ENCODE peak calls at places on chromosomes 5 and 9, in six cellular contexts. W, U, C, V, M and Y are unnamed samples.

GRCh38 chr9:127262621-127263020 is 2.0 kb upstream of the GARNL3 start:
- DNase-seq in W (no peak), U (no peak), C (no peak), V (no peak), M (no peak), Y (no peak)

GRCh38 chr5:101160002-101160401 is 256.9 kb upstream of the ST8SIA4 start:
- DNase-seq in W (no peak), U (no peak), C (no peak), V (no peak), M (no peak), Y (no peak)

GRCh38 chr9:101585740-101586139 is 9.0 kb downstream of the PPP3R2 start:
- DNase-seq in W (no peak), U (no peak), C (no peak), V (no peak), M (no peak), Y (no peak)

GRCh38 chr9:134316444-134317160 is 9.7 kb upstream of the RXRA start:
- DNase-seq in W (peak), U (no peak), C (peak), V (no peak), M (no peak), Y (no peak)

GRCh38 chr5:151234476-151235238 is 10.8 kb upstream of the CCDC69 start:
- DNase-seq in W (peak), U (no peak), C (peak), V (peak), M (no peak), Y (peak)

GRCh38 chr9:68706579-68707201 is 1.6 kb downstream of the PIP5K1B start:
- DNase-seq in W (no peak), U (no peak), C (peak), V (no peak), M (no peak), Y (peak)

GRCh38 chr5:74408150-74409043 is 232.1 kb downstream of the ENC1 start:
- DNase-seq in W (no peak), U (peak), C (no peak), V (no peak), M (no peak), Y (no peak)

GRCh38 chr5:100776244-100776643 is 126.8 kb downstream of the ST8SIA4 start:
- DNase-seq in W (no peak), U (no peak), C (no peak), V (no peak), M (no peak), Y (no peak)

GRCh38 chr5:157772077-157772613 is 28.6 kb downstream of the LSM11 start:
- DNase-seq in W (no peak), U (no peak), C (no peak), V (no peak), M (no peak), Y (no peak)

GRCh38 chr9:72557549-72557948 is 36.1 kb downstream of the TMC1 start:
- DNase-seq in W (no peak), U (peak), C (no peak), V (no peak), M (no peak), Y (no peak)

GRCh38 chr9:89903076-89903475 is 298.3 kb downstream of the GADD45G start:
- DNase-seq in W (no peak), U (no peak), C (no peak), V (no peak), M (no peak), Y (no peak)

GRCh38 chr5:157859227-157859575 is 256 bp upstream of the CLINT1 start:
- DNase-seq in W (no peak), U (no peak), C (no peak), V (no peak), M (no peak), Y (no peak)

GRCh38 chr5:94361832-94362754 is 256.3 kb downstream of the KIAA0825 start:
- DNase-seq in W (no peak), U (peak), C (no peak), V (no peak), M (no peak), Y (no peak)

GRCh38 chr5:53501054-53501453 is 20.6 kb downstream of the FST start:
- DNase-seq in W (no peak), U (no peak), C (no peak), V (no peak), M (no peak), Y (no peak)

GRCh38 chr9:95017062-95017461 is 290.6 kb downstream of the AOPEP start:
- DNase-seq in W (no peak), U (no peak), C (no peak), V (no peak), M (no peak), Y (no peak)

GRCh38 chr5:148687427-148687826 is 33.1 kb upstream of the HTR4 start:
- DNase-seq in W (no peak), U (peak), C (peak), V (no peak), M (no peak), Y (no peak)

GRCh38 chr5:123098767-123099513 is 9.9 kb downstream of the PRDM6 start:
- DNase-seq in W (no peak), U (no peak), C (no peak), V (no peak), M (no peak), Y (peak)

GRCh38 chr5:138824924-138825863 is 49.9 kb downstream of the LRRTM2 start:
- DNase-seq in W (no peak), U (no peak), C (peak), V (no peak), M (no peak), Y (peak)

GRCh38 chr5:107474724-107475489 is 195.8 kb downstream of the EFNA5 start:
- DNase-seq in W (no peak), U (no peak), C (peak), V (no peak), M (no peak), Y (no peak)

GRCh38 chr5:11655681-11656080 is 248.6 kb downstream of the CTNND2 start:
- DNase-seq in W (no peak), U (no peak), C (no peak), V (no peak), M (no peak), Y (no peak)

GRCh38 chr9:21326526-21327139 is 8.6 kb downstream of the KLHL9 start:
- DNase-seq in W (no peak), U (peak), C (peak), V (no peak), M (no peak), Y (peak)

GRCh38 chr5:123936548-123936947 is 424.6 kb downstream of the CSNK1G3 start:
- DNase-seq in W (no peak), U (peak), C (no peak), V (no peak), M (no peak), Y (no peak)

GRCh38 chr5:96151891-96152290 is 190.2 kb upstream of the ELL2 start:
- DNase-seq in W (no peak), U (no peak), C (peak), V (no peak), M (no peak), Y (no peak)

GRCh38 chr9:74711371-74711770 is 176.3 kb downstream of the TRPM6 start:
- DNase-seq in W (no peak), U (no peak), C (no peak), V (no peak), M (no peak), Y (no peak)

GRCh38 chr5:10288600-10289213 is 19.0 kb downstream of the CMBL start:
- DNase-seq in W (peak), U (no peak), C (peak), V (peak), M (no peak), Y (peak)

GRCh38 chr5:9059920-9060691 is 485.8 kb downstream of the SEMA5A start:
- DNase-seq in W (no peak), U (no peak), C (peak), V (no peak), M (no peak), Y (no peak)

GRCh38 chr5:179553875-179554274 is 3.5 kb downstream of the RUFY1 start:
- DNase-seq in W (no peak), U (no peak), C (no peak), V (no peak), M (no peak), Y (no peak)

GRCh38 chr5:13427859-13428557 is 516.5 kb downstream of the DNAH5 start:
- DNase-seq in W (no peak), U (no peak), C (no peak), V (no peak), M (no peak), Y (no peak)

GRCh38 chr5:142296914-142297417 is 27.9 kb downstream of the SPRY4 start:
- DNase-seq in W (no peak), U (no peak), C (no peak), V (no peak), M (no peak), Y (no peak)

GRCh38 chr9:97768731-97769130 is 71.6 kb upstream of the XPA start:
- DNase-seq in W (no peak), U (no peak), C (no peak), V (no peak), M (no peak), Y (no peak)

GRCh38 chr9:38141751-38142150 is 72.7 kb upstream of the SHB start:
- DNase-seq in W (peak), U (no peak), C (peak), V (no peak), M (no peak), Y (no peak)

GRCh38 chr9:126146254-126147145 is 180.1 kb upstream of the MVB12B start:
- DNase-seq in W (peak), U (peak), C (peak), V (peak), M (peak), Y (peak)

GRCh38 chr9:3865373-3865772 is 339.6 kb upstream of the RFX3 start:
- DNase-seq in W (no peak), U (no peak), C (no peak), V (no peak), M (no peak), Y (no peak)

GRCh38 chr5:16819522-16820167 is 116.4 kb downstream of the MYO10 start:
- DNase-seq in W (no peak), U (no peak), C (no peak), V (no peak), M (no peak), Y (no peak)

GRCh38 chr9:137390553-137391410 is 32.2 kb downstream of the EXD3 start:
- DNase-seq in W (no peak), U (no peak), C (no peak), V (no peak), M (no peak), Y (no peak)

GRCh38 chr9:13213337-13213736 is 66.2 kb downstream of the MPDZ start:
- DNase-seq in W (no peak), U (no peak), C (no peak), V (no peak), M (no peak), Y (no peak)
- TF ChIP-seq CTCF in W (peak), U (no peak), C (no peak), V (no peak), M (peak), Y (no peak)

DNA sequence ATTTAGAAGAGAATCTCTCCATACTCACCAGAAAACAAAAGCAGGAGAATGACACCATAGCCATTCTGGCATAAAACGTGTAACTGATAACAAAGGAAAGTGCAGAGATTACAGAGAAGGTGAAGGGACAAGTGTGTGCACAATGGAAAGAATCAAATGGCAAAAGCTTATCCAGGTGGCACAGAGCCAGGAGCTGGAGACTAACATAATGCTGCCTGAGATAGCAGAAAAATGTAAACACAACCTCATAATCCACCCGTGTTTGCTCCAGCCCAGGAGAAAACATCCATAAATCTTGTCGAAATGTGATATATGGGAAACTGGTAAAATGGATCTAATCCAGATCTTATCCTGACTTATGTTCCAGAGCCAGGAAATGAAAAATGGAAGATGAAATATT is 212.5 kb upstream of the DAPK1 start:
- DNase-seq in W (no peak), U (no peak), C (no peak), V (peak), M (no peak), Y (no peak)
- TF ChIP-seq CTCF in W (no peak), U (no peak), C (no peak), V (no peak), M (no peak), Y (no peak)

GRCh38 chr5:116035123-116035522 is 2.9 kb downstream of the ARL14EPL start:
- DNase-seq in W (no peak), U (no peak), C (no peak), V (no peak), M (no peak), Y (no peak)

GRCh38 chr5:116038817-116039216 is 6.5 kb downstream of the ARL14EPL start:
- DNase-seq in W (no peak), U (no peak), C (peak), V (no peak), M (no peak), Y (peak)

GRCh38 chr5:116042375-116042774 is 10.1 kb downstream of the ARL14EPL start:
- DNase-seq in W (no peak), U (no peak), C (no peak), V (no peak), M (no peak), Y (no peak)

GRCh38 chr5:116032991-116033390 is 719 bp downstream of the ARL14EPL start:
- DNase-seq in W (no peak), U (no peak), C (peak), V (no peak), M (no peak), Y (no peak)

GRCh38 chr5:116037236-116037822 is 5.1 kb downstream of the ARL14EPL start:
- DNase-seq in W (no peak), U (no peak), C (peak), V (no peak), M (no peak), Y (no peak)
- TF ChIP-seq CTCF in W (no peak), U (no peak), C (no peak), V (no peak), M (peak), Y (peak)

GRCh38 chr5:132427285-132428146 is 58.0 kb downstream of the SLC22A5 start:
- DNase-seq in W (peak), U (peak), C (peak), V (no peak), M (no peak), Y (no peak)

GRCh38 chr5:132428147-132428482 is 58.6 kb downstream of the SLC22A5 start:
- DNase-seq in W (no peak), U (no peak), C (no peak), V (no peak), M (no peak), Y (no peak)

GRCh38 chr5:132425009-132425937 is 55.8 kb downstream of the SLC22A5 start:
- DNase-seq in W (no peak), U (no peak), C (peak), V (no peak), M (no peak), Y (peak)

GRCh38 chr5:132425975-132426524 is 56.5 kb downstream of the SLC22A5 start:
- DNase-seq in W (no peak), U (no peak), C (peak), V (no peak), M (no peak), Y (no peak)

GRCh38 chr5:132426525-132427138 is 57.1 kb downstream of the SLC22A5 start:
- DNase-seq in W (peak), U (peak), C (peak), V (no peak), M (no peak), Y (peak)
- TF ChIP-seq CTCF in W (peak), U (no peak), C (peak), V (no peak), M (no peak), Y (peak)